ENCODE peak calls at places on chromosomes 13 and 19, in four cellular contexts. One of them, this sample, is unnamed.

GRCh38 chr13:37648604-37649003 is 50.0 kb upstream of the POSTN start:
- DNase-seq in Right ventricle myocardium superior: no peak
- DNase-seq in nephron progenitor cell: no peak
- DNase-seq in iris pigment epithelial cell: peak; percentile 75
- DNase-seq in this sample: peak; percentile 74

GRCh38 chr13:77898097-77898496 is 20.5 kb downstream of the EDNRB start:
- DNase-seq in iris pigment epithelial cell: no peak
- DNase-seq in nephron progenitor cell: no peak
- DNase-seq in Right ventricle myocardium superior: no peak
- DNase-seq in this sample: peak; percentile 78

GRCh38 chr13:22789916-22790315 is 390.9 kb upstream of the SGCG start:
- DNase-seq in Right ventricle myocardium superior: no peak
- DNase-seq in nephron progenitor cell: no peak
- DNase-seq in iris pigment epithelial cell: no peak
- DNase-seq in this sample: no peak

GRCh38 chr19:46056536-46056935 is 15.7 kb upstream of the IGFL4 start:
- DNase-seq in nephron progenitor cell: no peak
- DNase-seq in iris pigment epithelial cell: no peak
- DNase-seq in Right ventricle myocardium superior: no peak
- DNase-seq in this sample: no peak

GRCh38 chr19:17795495-17795856 is 538 bp downstream of the B3GNT3 start:
- DNase-seq in nephron progenitor cell: no peak
- DNase-seq in iris pigment epithelial cell: no peak
- DNase-seq in Right ventricle myocardium superior: no peak
- DNase-seq in this sample: no peak

GRCh38 chr19:19176950-19177349 is 6.9 kb upstream of the MEF2B start:
- DNase-seq in nephron progenitor cell: no peak
- DNase-seq in iris pigment epithelial cell: no peak
- DNase-seq in Right ventricle myocardium superior: no peak
- DNase-seq in this sample: no peak

GRCh38 chr19:51660975-51661600 is 14.5 kb upstream of the SIGLEC14 start:
- DNase-seq in nephron progenitor cell: peak; percentile 85
- DNase-seq in iris pigment epithelial cell: peak; percentile 76
- DNase-seq in Right ventricle myocardium superior: no peak
- DNase-seq in this sample: peak; percentile 88

GRCh38 chr19:8113017-8113416 is 36.4 kb downstream of the FBN3 start:
- DNase-seq in iris pigment epithelial cell: peak; percentile 22
- DNase-seq in Right ventricle myocardium superior: no peak
- DNase-seq in nephron progenitor cell: no peak
- DNase-seq in this sample: no peak

GRCh38 chr13:52868190-52868589 is 19.8 kb upstream of the PCDH8 start:
- DNase-seq in iris pigment epithelial cell: no peak
- DNase-seq in Right ventricle myocardium superior: no peak
- DNase-seq in nephron progenitor cell: no peak
- DNase-seq in this sample: no peak

GRCh38 chr13:98480915-98481510 is 95.9 kb downstream of the STK24 start:
- DNase-seq in nephron progenitor cell: no peak
- DNase-seq in Right ventricle myocardium superior: peak; percentile 62
- DNase-seq in iris pigment epithelial cell: peak; percentile 59
- DNase-seq in this sample: no peak

GRCh38 chr19:16096281-16096855 is 15.3 kb upstream of the RAB8A start:
- DNase-seq in iris pigment epithelial cell: no peak
- DNase-seq in nephron progenitor cell: no peak
- DNase-seq in Right ventricle myocardium superior: no peak
- DNase-seq in this sample: no peak

GRCh38 chr13:110627351-110627750 is 12.0 kb downstream of the NAXD start:
- DNase-seq in Right ventricle myocardium superior: no peak
- DNase-seq in nephron progenitor cell: no peak
- DNase-seq in iris pigment epithelial cell: no peak
- DNase-seq in this sample: no peak

GRCh38 chr19:3270908-3271307 is 46.4 kb downstream of the CELF5 start:
- DNase-seq in iris pigment epithelial cell: peak; percentile 47
- DNase-seq in Right ventricle myocardium superior: no peak
- DNase-seq in nephron progenitor cell: no peak
- DNase-seq in this sample: peak; percentile 44

GRCh38 chr19:35354898-35355297 is 3.4 kb upstream of the FFAR3 start:
- DNase-seq in iris pigment epithelial cell: no peak
- DNase-seq in nephron progenitor cell: no peak
- DNase-seq in Right ventricle myocardium superior: no peak
- DNase-seq in this sample: no peak

GRCh38 chr19:55704494-55705245 is 29.6 kb downstream of the EPN1 start:
- DNase-seq in iris pigment epithelial cell: no peak
- DNase-seq in Right ventricle myocardium superior: no peak
- DNase-seq in nephron progenitor cell: no peak
- DNase-seq in this sample: no peak

This sample was measured in fibroblast of pulmonary artery.